ENCODE peak calls at places on chromosomes 1 and 21, in seven cellular contexts. R is activated T-cell treated with anti-CD3 and anti-CD28 coated beads for 1 hour, K is type B pancreatic cell, Z is GM19239, S is stromal cell of bone marrow, N is iPS-NIHi11, J is AG08395. H is an unnamed sample.

GRCh38 chr1:53121319-53122172 is 20.9 kb downstream of the SLC1A7 start:
- DNase-seq in R (no peak), K (no peak), Z (no peak), S (peak), N (peak), J (no peak), H (no peak)

GRCh38 chr1:121587777-121588176 is 403.0 kb downstream of the SRGAP2C start:
- DNase-seq in R (no peak), K (no peak), Z (no peak), S (no peak), N (no peak), J (peak), H (no peak)

GRCh38 chr1:1559066-1559465 is 15.6 kb downstream of the SSU72 start:
- DNase-seq in R (no peak), K (no peak), Z (no peak), S (no peak), N (no peak), J (no peak), H (no peak)

GRCh38 chr1:163737261-163737660 is 415.5 kb downstream of the NUF2 start:
- DNase-seq in R (no peak), K (no peak), Z (no peak), S (no peak), N (no peak), J (no peak), H (no peak)

GRCh38 chr1:15248238-15248637 is 1.2 kb downstream of the FHAD1 start:
- DNase-seq in R (no peak), K (no peak), Z (no peak), S (no peak), N (no peak), J (no peak), H (no peak)

GRCh38 chr1:230750986-230751625 is 3.9 kb downstream of the CAPN9 start:
- DNase-seq in R (no peak), K (no peak), Z (no peak), S (no peak), N (no peak), J (no peak), H (no peak)

GRCh38 chr1:202291961-202292712 is 49.6 kb downstream of the UBE2T start:
- DNase-seq in R (no peak), K (no peak), Z (no peak), S (peak), N (peak), J (peak), H (no peak)

GRCh38 chr1:116420417-116421200 is 47.6 kb downstream of the ATP1A1 start:
- DNase-seq in R (no peak), K (no peak), Z (no peak), S (no peak), N (no peak), J (no peak), H (no peak)

GRCh38 chr21:23475518-23476189 is 2131.6 kb downstream of the MRPL39 start:
- DNase-seq in R (no peak), K (no peak), Z (no peak), S (no peak), N (no peak), J (no peak), H (no peak)

GRCh38 chr1:41404308-41404755 is 43.1 kb downstream of the FOXO6 start:
- DNase-seq in R (no peak), K (no peak), Z (no peak), S (no peak), N (peak), J (no peak), H (no peak)

GRCh38 chr1:28236656-28237331 is 870 bp downstream of the ATP5IF1 start:
- DNase-seq in R (no peak), K (no peak), Z (no peak), S (no peak), N (no peak), J (no peak), H (no peak)

GRCh38 chr1:92563457-92564216 is 76.9 kb upstream of the GFI1 start:
- DNase-seq in R (no peak), K (no peak), Z (peak), S (no peak), N (no peak), J (no peak), H (no peak)

GRCh38 chr1:41518471-41518870 is 34.0 kb upstream of the EDN2 start:
- DNase-seq in R (no peak), K (no peak), Z (no peak), S (no peak), N (no peak), J (no peak), H (no peak)

GRCh38 chr21:42148584-42148983 is 70.4 kb upstream of the ABCG1 start:
- DNase-seq in R (no peak), K (peak), Z (no peak), S (no peak), N (no peak), J (no peak), H (no peak)

GRCh38 chr21:26170471-26171309 is at the start of gene APP:
- DNase-seq in R (peak), K (peak), Z (peak), S (peak), N (peak), J (peak), H (peak)

H was measured in activated T-helper 2 cell treated with anti-CD3 and anti-CD28 coated beads, Interferon-gamma antibody, Interleukin-2, Interleukin-4, amounts not matched to agents 10 μg/mL and 5 μg/mL and 100 μg/mL, durations not matched to agents 14 hours and 24 hours and 36 hours.